ENCODE peak calls at places on chromosomes 2 and 18, in six cellular contexts. One of them, this sample, is unnamed.

GRCh38 chr2:240134956-240135520 is 1.1 kb downstream of the COPS9 start:
- DNase-seq in K562: peak; percentile 16
- DNase-seq in A549: no peak
- DNase-seq in GM12878: no peak
- DNase-seq in endothelial cell of umbilical vein: no peak
- DNase-seq in HepG2: no peak
- DNase-seq in this sample: no peak

GRCh38 chr2:82234283-82234682 is 1929.7 kb upstream of the LRRTM1 start:
- DNase-seq in endothelial cell of umbilical vein: no peak
- DNase-seq in HepG2: no peak
- DNase-seq in A549: no peak
- DNase-seq in K562: no peak
- DNase-seq in GM12878: no peak
- DNase-seq in this sample: peak; percentile 8

GRCh38 chr2:224934542-224935188 is 107.6 kb downstream of the DOCK10 start:
- DNase-seq in GM12878: no peak
- DNase-seq in HepG2: no peak
- DNase-seq in A549: no peak
- DNase-seq in K562: no peak
- DNase-seq in endothelial cell of umbilical vein: no peak
- DNase-seq in this sample: no peak

GRCh38 chr18:61334491-61334850 is 1.2 kb downstream of the CDH20 start:
- DNase-seq in GM12878: no peak
- DNase-seq in endothelial cell of umbilical vein: no peak
- DNase-seq in K562: no peak
- DNase-seq in A549: no peak
- DNase-seq in HepG2: no peak
- DNase-seq in this sample: no peak

GRCh38 chr2:233399306-233400225 is 45.3 kb downstream of the DGKD start:
- DNase-seq in HepG2: no peak
- DNase-seq in GM12878: no peak
- DNase-seq in A549: no peak
- DNase-seq in endothelial cell of umbilical vein: no peak
- DNase-seq in K562: no peak
- DNase-seq in this sample: peak; percentile 81

GRCh38 chr2:128388414-128389032 is 69.9 kb upstream of the HS6ST1 start:
- DNase-seq in endothelial cell of umbilical vein: no peak
- DNase-seq in HepG2: no peak
- DNase-seq in GM12878: no peak
- DNase-seq in K562: no peak
- DNase-seq in A549: no peak
- DNase-seq in this sample: no peak

GRCh38 chr2:39947294-39948015 is 168.4 kb upstream of the THUMPD2 start:
- DNase-seq in endothelial cell of umbilical vein: peak; percentile 51
- DNase-seq in K562: no peak
- DNase-seq in GM12878: no peak
- DNase-seq in HepG2: no peak
- DNase-seq in A549: no peak
- DNase-seq in this sample: no peak

GRCh38 chr18:12430137-12430990 is 22.6 kb downstream of the PRELID3A start:
- DNase-seq in GM12878: no peak
- DNase-seq in A549: no peak
- DNase-seq in HepG2: no peak
- DNase-seq in K562: no peak
- DNase-seq in endothelial cell of umbilical vein: no peak
- DNase-seq in this sample: no peak

GRCh38 chr2:239870863-239871262 is 154.3 kb downstream of the NDUFA10 start:
- DNase-seq in A549: no peak
- DNase-seq in endothelial cell of umbilical vein: no peak
- DNase-seq in HepG2: no peak
- DNase-seq in K562: no peak
- DNase-seq in GM12878: no peak
- DNase-seq in this sample: no peak

GRCh38 chr2:36403675-36404230 is 48.2 kb downstream of the CRIM1 start:
- DNase-seq in A549: peak; percentile 97
- DNase-seq in GM12878: no peak
- DNase-seq in K562: no peak
- DNase-seq in HepG2: peak; percentile 65
- DNase-seq in endothelial cell of umbilical vein: peak; percentile 79
- DNase-seq in this sample: peak; percentile 28

GRCh38 chr2:8528863-8529262 is 153.0 kb upstream of the ID2 start:
- DNase-seq in K562: no peak
- DNase-seq in endothelial cell of umbilical vein: no peak
- DNase-seq in HepG2: no peak
- DNase-seq in A549: no peak
- DNase-seq in GM12878: no peak
- DNase-seq in this sample: no peak

GRCh38 chr2:44051948-44052347 is 56.2 kb upstream of the LRPPRC start:
- DNase-seq in A549: no peak
- DNase-seq in endothelial cell of umbilical vein: no peak
- DNase-seq in GM12878: no peak
- DNase-seq in K562: no peak
- DNase-seq in HepG2: no peak
- DNase-seq in this sample: no peak

DNA sequence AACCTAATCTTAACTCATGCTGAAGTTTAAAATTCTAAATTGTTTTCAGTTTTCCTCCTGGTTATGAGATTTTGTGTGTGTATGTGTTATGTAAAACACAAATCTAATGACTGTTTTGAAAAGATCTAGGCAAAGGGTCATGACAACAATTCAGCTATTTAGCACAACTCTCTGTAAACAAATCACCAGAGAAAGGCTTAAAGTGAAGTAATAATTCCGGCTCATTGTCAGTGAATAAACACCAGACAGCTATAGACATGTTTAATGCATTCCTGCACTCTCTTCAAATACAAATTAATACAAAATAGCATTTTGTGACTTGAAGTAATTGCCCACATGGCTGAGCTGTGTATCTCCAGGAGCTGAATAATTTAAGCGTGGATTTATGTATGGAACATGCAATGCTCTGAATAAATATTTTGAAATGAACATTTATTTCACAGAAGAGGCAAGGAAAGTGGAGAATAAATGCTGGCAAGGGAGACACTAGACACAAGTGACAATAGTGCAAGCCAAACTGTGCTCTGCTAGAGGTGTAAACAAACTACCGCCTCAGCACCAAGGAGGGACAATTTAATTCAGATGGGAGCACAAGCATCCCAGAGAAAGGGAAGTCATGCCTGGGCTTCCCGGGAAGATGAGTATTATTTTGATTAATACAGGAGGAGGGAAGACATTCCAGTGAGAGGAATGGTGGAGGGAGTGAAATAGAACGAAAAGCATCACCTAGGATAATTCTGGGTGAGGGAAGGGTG is 133.6 kb upstream of the XPO1 start:
- DNase-seq in A549: no peak
- DNase-seq in endothelial cell of umbilical vein: no peak
- DNase-seq in GM12878: no peak
- DNase-seq in K562: no peak
- DNase-seq in HepG2: peak; percentile 39
- DNase-seq in this sample: no peak
- H3K4me3 ChIP-seq in A549: peak overlapping the region; percentile 30
- H3K4me3 ChIP-seq in endothelial cell of umbilical vein: no peak overlapping the region
- H3K4me3 ChIP-seq in GM12878: peak overlapping the region; percentile 56
- H3K4me3 ChIP-seq in K562: no peak overlapping the region
- H3K4me3 ChIP-seq in HepG2: peak overlapping the region; percentile 8
- H3K4me3 ChIP-seq in this sample: no peak overlapping the region

GRCh38 chr18:77131100-77131651 is 1.4 kb downstream of the MBP start:
- DNase-seq in HepG2: no peak
- DNase-seq in K562: no peak
- DNase-seq in GM12878: no peak
- DNase-seq in endothelial cell of umbilical vein: no peak
- DNase-seq in A549: no peak
- DNase-seq in this sample: peak; percentile 86
- TF ChIP-seq MYC in HepG2: no peak
- TF ChIP-seq MYC in K562: no peak
- TF ChIP-seq MYC in GM12878: no peak
- TF ChIP-seq MYC in endothelial cell of umbilical vein: no peak
- TF ChIP-seq MYC in A549: no peak
- TF ChIP-seq MYC in this sample: no peak

DNA sequence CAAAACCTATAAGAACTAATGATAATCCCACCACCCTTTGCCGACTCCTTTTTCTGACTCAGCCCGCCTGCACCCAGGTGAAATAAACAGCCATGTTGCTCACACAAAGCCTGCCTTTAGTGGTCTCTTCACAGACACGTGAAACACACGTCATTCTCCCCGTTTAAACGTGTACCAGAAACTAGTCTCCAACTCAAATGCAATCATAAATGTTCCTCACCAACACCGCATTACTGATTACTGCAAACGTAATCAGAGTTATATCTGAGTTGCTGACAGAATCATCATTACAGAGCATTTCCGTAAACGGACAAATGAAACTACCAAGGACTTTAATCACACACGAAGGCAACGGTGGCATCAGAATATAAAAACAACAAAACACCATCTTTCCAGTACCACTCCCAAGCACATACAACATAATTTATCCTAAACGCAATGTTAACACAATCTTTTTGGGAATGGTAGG is 1.9 kb downstream of the CLK1 start:
- DNase-seq in A549: peak; percentile 63
- DNase-seq in K562: no peak
- DNase-seq in endothelial cell of umbilical vein: peak; percentile 73
- DNase-seq in HepG2: peak; percentile 74
- DNase-seq in GM12878: peak; percentile 40
- DNase-seq in this sample: peak; percentile 62
- H3K4me3 ChIP-seq in A549: peak overlapping the region; percentile 77
- H3K4me3 ChIP-seq in K562: peak overlapping the region; percentile 73
- H3K4me3 ChIP-seq in endothelial cell of umbilical vein: peak overlapping the region; percentile 90
- H3K4me3 ChIP-seq in HepG2: peak overlapping the region; percentile 97
- H3K4me3 ChIP-seq in GM12878: peak overlapping the region; percentile 100
- H3K4me3 ChIP-seq in this sample: peak overlapping the region; percentile 84

DNA sequence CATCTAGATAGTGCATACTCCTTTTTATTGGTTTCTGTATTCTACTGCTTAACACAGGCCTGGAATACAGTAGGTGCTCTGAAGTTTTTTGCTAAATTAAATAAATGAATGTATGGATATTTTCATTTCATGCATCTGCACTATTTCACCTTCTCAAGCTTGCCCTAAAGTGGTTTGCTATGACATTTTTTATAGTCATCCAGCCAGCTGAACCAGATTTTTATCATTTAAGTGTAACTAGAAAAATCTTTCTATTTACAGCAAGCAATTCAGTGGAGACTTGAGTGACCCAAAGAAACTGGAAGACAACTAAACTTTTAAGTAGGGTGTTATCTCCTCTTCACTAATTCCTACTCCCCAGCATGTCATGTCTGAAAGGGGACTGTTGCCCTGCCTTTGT is 354.9 kb downstream of the OSR1 start:
- DNase-seq in HepG2: no peak
- DNase-seq in GM12878: no peak
- DNase-seq in A549: no peak
- DNase-seq in endothelial cell of umbilical vein: no peak
- DNase-seq in K562: no peak
- DNase-seq in this sample: no peak
- TF ChIP-seq MYC in HepG2: no peak
- TF ChIP-seq MYC in GM12878: no peak
- TF ChIP-seq MYC in A549: no peak
- TF ChIP-seq MYC in endothelial cell of umbilical vein: no peak
- TF ChIP-seq MYC in K562: no peak
- TF ChIP-seq MYC in this sample: no peak

GRCh38 chr2:222423186-222423585 is 1.2 kb upstream of the SGPP2 start:
- DNase-seq in endothelial cell of umbilical vein: no peak
- DNase-seq in K562: no peak
- DNase-seq in A549: no peak
- DNase-seq in HepG2: no peak
- DNase-seq in GM12878: no peak
- DNase-seq in this sample: no peak

GRCh38 chr2:222424281-222424728 is at the start of gene SGPP2:
- DNase-seq in HepG2: no peak
- DNase-seq in endothelial cell of umbilical vein: no peak
- DNase-seq in K562: no peak
- DNase-seq in GM12878: no peak
- DNase-seq in A549: no peak
- DNase-seq in this sample: no peak

GRCh38 chr2:222426836-222427130 is 2.4 kb downstream of the SGPP2 start:
- DNase-seq in K562: no peak
- DNase-seq in A549: no peak
- DNase-seq in endothelial cell of umbilical vein: no peak
- DNase-seq in HepG2: no peak
- DNase-seq in GM12878: no peak
- DNase-seq in this sample: no peak

GRCh38 chr2:222423632-222424280 is 587 bp upstream of the SGPP2 start:
- DNase-seq in HepG2: no peak
- DNase-seq in endothelial cell of umbilical vein: no peak
- DNase-seq in A549: no peak
- DNase-seq in K562: no peak
- DNase-seq in GM12878: peak; percentile 82
- DNase-seq in this sample: no peak

DNA sequence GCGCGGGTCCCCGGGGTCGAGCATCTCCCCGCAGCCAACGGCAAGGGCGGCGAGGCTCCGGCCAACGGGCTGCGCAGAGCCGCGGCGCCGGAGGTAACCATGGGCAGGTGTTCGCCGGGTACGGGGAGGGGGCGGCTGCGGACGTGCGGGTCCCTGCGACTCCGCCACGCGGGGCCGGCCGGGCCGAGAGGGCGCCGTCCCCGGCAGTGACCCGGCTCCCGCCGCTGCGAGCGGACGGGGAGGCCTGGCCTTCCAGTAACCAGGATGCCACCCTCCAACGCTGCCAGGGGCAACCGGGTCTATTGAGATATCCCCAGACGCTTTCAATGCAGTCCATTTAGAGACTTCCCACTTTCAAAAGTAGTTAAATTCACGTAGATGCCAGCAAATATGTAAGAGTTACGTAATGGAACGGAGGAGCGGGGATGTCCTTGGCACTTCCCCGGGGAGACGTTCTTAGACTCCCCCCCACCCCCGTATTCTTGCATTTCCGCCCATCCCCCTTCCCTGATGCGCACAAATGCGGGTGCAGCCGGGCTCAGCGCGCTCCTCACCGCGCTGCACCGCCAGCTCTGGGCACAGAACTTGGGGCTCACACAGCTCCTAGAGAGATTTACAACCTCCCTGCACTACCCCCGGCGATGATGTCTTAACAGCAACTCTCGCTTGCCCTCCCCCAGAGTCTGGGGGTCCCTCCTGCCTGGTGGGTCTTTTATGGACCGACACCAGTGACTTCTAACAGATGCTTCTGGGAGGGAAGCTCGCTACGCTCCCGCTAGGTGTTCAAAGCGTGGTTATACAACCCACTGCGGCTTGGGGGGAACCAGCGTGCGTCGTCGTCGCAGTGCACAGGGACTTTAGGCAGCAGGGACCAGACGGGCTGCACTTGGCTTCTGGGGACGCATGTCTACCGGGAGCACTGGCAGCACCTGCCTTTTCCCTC is 657 bp downstream of the SGPP2 start:
- DNase-seq in K562: no peak
- DNase-seq in endothelial cell of umbilical vein: no peak
- DNase-seq in A549: no peak
- DNase-seq in HepG2: no peak
- DNase-seq in GM12878: no peak
- DNase-seq in this sample: no peak
- H3K4me3 ChIP-seq in K562: no peak overlapping the region
- H3K4me3 ChIP-seq in endothelial cell of umbilical vein: no peak overlapping the region
- H3K4me3 ChIP-seq in A549: peak overlapping the region; percentile 67
- H3K4me3 ChIP-seq in HepG2: no peak overlapping the region
- H3K4me3 ChIP-seq in GM12878: peak overlapping the region; percentile 73
- H3K4me3 ChIP-seq in this sample: no peak overlapping the region

DNA sequence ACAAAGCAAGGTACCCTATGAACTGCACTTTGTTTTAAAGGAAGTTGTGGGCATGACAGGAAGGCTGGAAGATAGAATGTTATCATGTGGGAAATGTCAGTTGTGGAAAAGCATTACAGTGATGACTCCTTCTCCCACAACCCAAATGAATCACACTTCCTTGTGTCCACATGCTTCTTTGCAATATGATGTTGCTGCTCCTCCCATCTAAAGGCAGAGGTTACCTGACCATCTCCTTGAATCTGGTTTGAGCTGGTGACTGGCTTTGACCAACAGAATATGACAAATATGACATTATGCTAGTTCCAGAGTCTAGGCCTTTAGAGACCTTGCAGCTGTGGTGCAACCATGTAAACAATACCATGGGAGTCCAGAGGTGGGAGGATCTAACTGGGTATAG is 12.7 kb upstream of the NABP1 start:
- DNase-seq in HepG2: peak; percentile 16
- DNase-seq in endothelial cell of umbilical vein: peak; percentile 48
- DNase-seq in A549: no peak
- DNase-seq in K562: no peak
- DNase-seq in GM12878: no peak
- DNase-seq in this sample: peak; percentile 64
- TF ChIP-seq MYC in HepG2: no peak
- TF ChIP-seq MYC in endothelial cell of umbilical vein: no peak
- TF ChIP-seq MYC in A549: no peak
- TF ChIP-seq MYC in K562: no peak
- TF ChIP-seq MYC in GM12878: no peak
- TF ChIP-seq MYC in this sample: no peak